ENCODE peak calls at places on chromosomes 7 and 10, in ten cellular contexts. U is sigmoid colon; T is chondrocyte; A is heart right ventricle; M is colonic mucosa; G is CD4-positive, alpha-beta T cell; K is heart left ventricle; B is AG10803; D is H1; R is tibial artery. E is an unnamed sample.

GRCh38 chr7:134212576-134213546 is 85.7 kb downstream of the LRGUK start:
- DNase-seq in U (no peak), T (no peak), K (no peak), G (no peak), B (no peak), M (no peak), A (no peak), R (peak; percentile 60), D (no peak), E (no peak)

GRCh38 chr10:133421336-133422222 is 2.8 kb downstream of the SPRN start:
- DNase-seq in U (no peak), T (no peak), B (no peak), K (no peak), M (no peak), G (no peak), R (peak; percentile 59), A (peak; percentile 9), D (no peak), E (no peak)

GRCh38 chr10:1454428-1454827 is 282.9 kb downstream of the ADARB2 start:
- DNase-seq in M (no peak), D (no peak), T (no peak), G (no peak), A (no peak), R (no peak), K (no peak), B (no peak), U (no peak), E (no peak)

GRCh38 chr7:95859434-95859833 is 87.1 kb downstream of the DYNC1I1 start:
- DNase-seq in A (no peak), D (no peak), T (peak; percentile 95), K (peak; percentile 8), U (no peak), M (no peak), G (no peak), R (no peak), B (peak; percentile 85), E (no peak)

GRCh38 chr10:109899578-109900355 is 23.5 kb downstream of the XPNPEP1 start:
- DNase-seq in M (no peak), T (no peak), U (peak; percentile 87), B (peak; percentile 75), G (no peak), R (no peak), A (no peak), D (no peak), K (no peak), E (no peak)

GRCh38 chr10:74891048-74891447 is 64.6 kb downstream of the KAT6B start:
- DNase-seq in D (no peak), G (no peak), U (no peak), B (no peak), M (no peak), T (no peak), R (no peak), K (peak; percentile 32), A (no peak), E (no peak)

GRCh38 chr7:136405931-136406777 is 429.0 kb upstream of the MTPN start:
- DNase-seq in T (no peak), K (peak; percentile 16), B (peak; percentile 57), G (no peak), D (no peak), R (no peak), U (peak; percentile 67), A (no peak), M (peak; percentile 25), E (no peak)

GRCh38 chr7:127578036-127578684 is 7.2 kb downstream of the GCC1 start:
- DNase-seq in M (no peak), D (no peak), A (no peak), B (peak; percentile 44), T (no peak), K (no peak), G (no peak), R (no peak), U (no peak), E (no peak)

DNA sequence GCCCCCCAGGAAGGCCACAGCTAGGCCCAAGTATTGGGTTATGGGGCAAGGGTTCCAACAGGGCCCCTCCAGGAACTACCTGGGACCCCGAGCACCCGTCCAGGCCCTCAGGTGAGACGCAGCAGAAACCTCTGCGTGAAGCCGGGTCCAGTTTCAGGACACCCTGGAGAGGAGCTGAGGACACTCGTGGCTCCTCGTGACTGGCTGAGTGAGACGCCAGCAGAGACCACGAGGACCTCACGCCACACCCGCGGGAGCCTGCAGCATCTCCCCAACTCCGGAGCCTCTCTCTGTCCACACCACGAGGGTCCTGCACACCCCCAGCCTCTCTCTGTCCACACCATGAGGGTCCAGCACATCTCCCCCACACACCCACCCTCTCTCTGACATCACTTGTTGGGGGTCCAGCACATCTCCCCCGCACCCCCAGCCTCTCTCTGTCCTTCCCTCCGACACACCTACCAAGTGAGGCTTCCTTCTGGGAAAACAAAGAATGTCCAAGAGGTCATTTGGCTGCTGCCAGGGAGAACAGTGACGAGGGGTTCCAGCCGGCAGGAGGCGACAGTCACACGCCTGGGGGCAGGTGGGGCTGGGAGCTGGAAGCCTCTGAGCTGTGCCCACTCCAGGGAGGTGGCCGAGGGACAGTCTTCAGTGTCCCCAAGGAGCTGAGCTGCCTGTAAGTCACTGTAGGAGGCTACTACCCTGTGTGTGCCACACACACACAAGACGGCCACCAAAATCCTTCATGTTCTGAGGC is 46.1 kb upstream of the PPP2R2D start:
- DNase-seq in U (peak; percentile 41), G (no peak), A (no peak), M (no peak), R (peak; percentile 37), D (no peak), B (no peak), T (peak; percentile 82), K (peak; percentile 5), E (no peak)
- TF ChIP-seq CTCF in U (no peak), G (no peak), A (no peak), M (no peak), R (no peak), D (no peak), B (no peak), T (no peak), K (no peak), E (no peak)

DNA sequence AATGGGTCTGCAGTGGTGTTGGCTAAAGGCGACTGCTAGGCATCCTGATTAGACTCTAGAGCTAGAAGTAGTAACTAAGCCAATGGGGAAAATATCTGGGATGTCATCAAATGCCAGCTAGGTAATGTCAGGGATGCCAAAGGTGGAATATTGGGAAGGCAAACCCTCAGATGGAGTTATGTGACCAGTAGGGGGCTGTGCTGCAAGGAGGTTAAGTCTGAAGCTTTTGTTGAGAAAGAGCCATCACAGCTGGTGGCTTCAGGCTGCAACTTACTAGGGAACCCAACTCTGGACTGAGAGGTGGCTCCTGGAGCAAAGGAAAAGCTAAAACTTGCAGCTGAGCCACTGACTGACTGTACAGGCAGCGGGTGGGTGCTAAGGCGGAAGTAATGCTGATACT is 576.9 kb upstream of the GHITM start:
- DNase-seq in U (no peak), M (no peak), G (no peak), R (no peak), A (no peak), T (no peak), B (no peak), D (no peak), K (no peak), E (no peak)
- TF ChIP-seq CTCF in U (no peak), M (no peak), G (no peak), R (no peak), A (no peak), T (no peak), B (no peak), D (peak; percentile 37), K (no peak), E (no peak)

GRCh38 chr7:107469836-107470416 is at the start of gene GPR22:
- DNase-seq in T (no peak), K (no peak), M (no peak), R (no peak), B (no peak), A (no peak), D (no peak), U (no peak), G (no peak), E (no peak)

GRCh38 chr7:107473975-107474598 is 4.2 kb downstream of the GPR22 start:
- DNase-seq in A (no peak), B (no peak), G (no peak), D (no peak), U (no peak), K (no peak), M (no peak), T (no peak), R (no peak), E (no peak)

GRCh38 chr7:107472116-107472515 is 2.3 kb downstream of the GPR22 start:
- DNase-seq in U (no peak), B (no peak), D (no peak), R (no peak), K (no peak), M (no peak), T (no peak), G (no peak), A (no peak), E (no peak)

GRCh38 chr7:107468824-107469223 is 1.0 kb upstream of the GPR22 start:
- DNase-seq in R (no peak), U (no peak), M (no peak), B (no peak), T (no peak), D (no peak), A (no peak), K (no peak), G (no peak), E (no peak)

DNA sequence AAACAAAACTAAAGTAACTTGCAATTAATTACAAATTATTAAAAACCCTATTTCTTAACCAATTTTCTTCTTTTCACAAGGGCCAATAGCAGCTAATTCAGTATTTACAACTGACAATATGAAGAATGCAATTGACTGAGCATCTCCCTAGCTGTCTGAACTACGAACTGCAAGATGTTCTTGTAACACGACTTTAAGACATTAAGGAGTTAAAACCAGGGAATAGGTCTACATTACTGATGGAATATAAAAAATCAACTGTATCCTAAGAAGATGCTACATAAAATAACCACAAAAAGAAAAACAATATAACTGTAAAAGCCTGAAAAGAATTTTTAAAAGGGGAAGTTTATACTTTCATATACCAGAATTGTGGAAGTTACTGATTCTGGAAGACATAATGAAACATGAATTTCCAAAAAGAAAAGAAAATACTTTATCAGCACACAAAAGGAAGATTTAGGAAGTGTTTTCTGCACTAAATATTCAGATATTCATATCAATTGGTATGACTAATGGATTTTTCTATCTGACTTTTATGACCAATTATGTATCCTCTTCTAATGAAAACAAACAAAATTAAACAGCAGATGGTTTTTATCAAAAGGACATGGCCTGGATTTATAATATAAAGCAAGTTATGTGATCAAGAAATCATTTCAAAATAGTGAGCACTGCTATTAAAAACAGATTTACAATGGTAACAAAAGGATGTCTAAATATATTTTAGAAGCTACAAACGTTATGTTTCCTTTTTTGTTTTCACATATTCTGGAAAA is 1.6 kb downstream of the GPR22 start:
- DNase-seq in U (no peak), K (no peak), M (no peak), R (no peak), B (no peak), G (no peak), T (no peak), A (no peak), D (no peak), E (no peak)
- TF ChIP-seq CTCF in U (no peak), K (no peak), M (no peak), R (no peak), B (no peak), G (no peak), T (no peak), A (peak; percentile 33), D (no peak), E (no peak)

GRCh38 chr10:132413226-132414205 is 16.5 kb downstream of the PWWP2B start:
- DNase-seq in R (no peak), B (no peak), K (no peak), G (no peak), D (no peak), M (no peak), A (peak; percentile 21), U (no peak), T (no peak), E (no peak)

GRCh38 chr10:132410779-132411532 is 14.0 kb downstream of the PWWP2B start:
- DNase-seq in T (no peak), R (no peak), D (no peak), K (no peak), B (no peak), U (no peak), A (no peak), G (no peak), M (no peak), E (no peak)

GRCh38 chr10:132412316-132413192 is 15.6 kb downstream of the PWWP2B start:
- DNase-seq in K (no peak), D (no peak), R (no peak), G (no peak), U (no peak), A (peak; percentile 29), M (no peak), T (no peak), B (no peak), E (no peak)

GRCh38 chr10:132410056-132410778 is 13.2 kb downstream of the PWWP2B start:
- DNase-seq in M (no peak), G (no peak), T (no peak), A (peak; percentile 10), U (no peak), D (no peak), R (no peak), K (no peak), B (no peak), E (no peak)

GRCh38 chr10:132411561-132412253 is 14.7 kb downstream of the PWWP2B start:
- DNase-seq in R (no peak), M (peak; percentile 74), A (peak; percentile 42), K (no peak), B (peak; percentile 47), G (no peak), D (no peak), U (no peak), T (no peak), E (no peak)
- TF ChIP-seq CTCF in R (no peak), M (no peak), A (no peak), K (no peak), B (no peak), G (no peak), D (no peak), U (no peak), T (peak; percentile 22), E (no peak)